ENCODE peak calls at places on chromosomes 7 and 10, in seven cellular contexts. K, U, J, C, F, I and E are unnamed samples.

GRCh38 chr10:97596101-97597055 is 6.9 kb downstream of the C10orf62 start:
- DNase-seq in J (peak; percentile 29), C (no peak), K (peak; percentile 86), I (peak; percentile 64), F (peak; percentile 68), U (peak; percentile 65), E (no peak)

GRCh38 chr7:156998988-156999610 is 11.4 kb downstream of the MNX1 start:
- DNase-seq in U (no peak), F (no peak), K (no peak), C (no peak), I (no peak), J (peak; percentile 46), E (no peak)

GRCh38 chr10:56319386-56319785 is 41.7 kb downstream of the ZWINT start:
- DNase-seq in I (no peak), J (no peak), K (peak; percentile 76), U (no peak), F (no peak), C (no peak), E (peak; percentile 57)

GRCh38 chr7:133360201-133360600 is 107.3 kb downstream of the EXOC4 start:
- DNase-seq in K (no peak), I (no peak), J (no peak), F (no peak), U (no peak), C (no peak), E (no peak)

GRCh38 chr7:110943686-110944350 is 147.1 kb upstream of the LRRN3 start:
- DNase-seq in F (no peak), K (peak; percentile 76), I (no peak), U (no peak), C (no peak), J (peak; percentile 43), E (no peak)

GRCh38 chr7:30761214-30762156 is 9.6 kb downstream of the INMT start:
- DNase-seq in K (no peak), J (no peak), I (no peak), F (no peak), C (no peak), U (no peak), E (no peak)

GRCh38 chr7:84701524-84702306 is 485.1 kb downstream of the SEMA3D start:
- DNase-seq in J (no peak), I (peak; percentile 12), U (peak; percentile 94), C (no peak), K (peak; percentile 98), F (peak; percentile 53), E (no peak)

GRCh38 chr10:80493482-80494021 is 39.4 kb downstream of the TSPAN14 start:
- DNase-seq in C (no peak), F (no peak), I (peak; percentile 89), K (no peak), U (no peak), J (no peak), E (no peak)

GRCh38 chr7:12687213-12688171 is at the start of gene ARL4A:
- DNase-seq in U (peak; percentile 96), C (peak; percentile 94), F (peak; percentile 98), K (peak; percentile 98), J (peak; percentile 98), I (peak; percentile 98), E (peak; percentile 47)

GRCh38 chr10:70558871-70559810 is 43.4 kb downstream of the PRF1 start:
- DNase-seq in F (peak; percentile 52), K (peak; percentile 34), C (no peak), I (peak; percentile 48), J (peak; percentile 75), U (peak; percentile 65), E (no peak)

GRCh38 chr7:4689668-4690067 is 7.6 kb downstream of the FOXK1 start:
- DNase-seq in I (no peak), U (no peak), C (no peak), K (no peak), F (no peak), J (no peak), E (no peak)

GRCh38 chr7:129664029-129665012 is 52.8 kb downstream of the NRF1 start:
- DNase-seq in K (peak; percentile 83), I (peak; percentile 42), U (peak; percentile 45), J (peak; percentile 79), C (no peak), F (peak; percentile 68), E (peak; percentile 11)

GRCh38 chr10:75651452-75651851 is 220.0 kb downstream of the LRMDA start:
- DNase-seq in K (no peak), C (peak; percentile 13), F (no peak), I (peak; percentile 13), U (peak; percentile 15), J (no peak), E (no peak)

GRCh38 chr7:2006921-2007381 is 225.8 kb downstream of the MAD1L1 start:
- DNase-seq in J (no peak), I (no peak), F (no peak), K (no peak), C (no peak), U (no peak), E (no peak)

GRCh38 chr10:107618461-107619093 is 454.1 kb upstream of the SORCS1 start:
- DNase-seq in C (no peak), I (no peak), K (no peak), J (no peak), U (no peak), F (no peak), E (no peak)

GRCh38 chr10:71985542-71986250 is 21.5 kb downstream of the CHST3 start:
- DNase-seq in K (peak; percentile 69), F (no peak), I (no peak), C (no peak), U (no peak), J (no peak), E (peak; percentile 73)

GRCh38 chr10:14674376-14675050 is 100.2 kb downstream of the FAM107B start:
- DNase-seq in J (no peak), C (no peak), U (no peak), I (no peak), K (no peak), F (no peak), E (no peak)

DNA sequence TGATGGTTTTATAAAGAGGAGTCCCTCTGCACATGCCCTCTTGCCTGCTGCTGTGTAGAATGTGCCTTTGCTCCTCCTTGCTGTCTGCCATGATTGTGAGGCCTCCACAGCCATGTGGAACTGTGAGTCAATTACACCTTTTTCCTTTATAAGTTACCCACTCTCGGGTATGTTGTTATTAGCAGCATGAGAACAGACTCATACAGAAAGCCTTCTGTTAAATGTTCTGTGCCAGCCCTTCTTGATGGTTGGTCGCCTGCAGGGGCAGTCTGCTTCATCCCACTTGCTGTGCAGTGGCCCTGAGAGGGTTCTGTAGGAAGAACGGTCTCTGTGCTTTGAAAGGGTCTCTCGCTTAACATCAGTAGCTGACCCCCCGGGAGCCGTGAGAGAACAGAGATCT is 248.9 kb upstream of the IGFBP3 start:
- DNase-seq in F (no peak), J (no peak), K (no peak), U (no peak), C (no peak), I (no peak), E (no peak)
- TF ChIP-seq RAD21 in F (no peak), J (no peak), K (no peak), U (no peak), C (no peak), I (no peak), E (no peak)

GRCh38 chr7:28169166-28169713 is 11.4 kb downstream of the JAZF1 start:
- DNase-seq in U (no peak), F (no peak), C (no peak), K (peak; percentile 73), I (no peak), J (no peak), E (no peak)
- TF ChIP-seq RAD21 in U (no peak), F (no peak), C (no peak), K (no peak), I (no peak), J (no peak), E (no peak)

GRCh38 chr7:86999737-87000136 is 59.7 kb downstream of the ELAPOR2 start:
- DNase-seq in J (no peak), F (no peak), K (no peak), C (no peak), U (no peak), I (no peak), E (no peak)

GRCh38 chr7:87000344-87000743 is 59.1 kb downstream of the ELAPOR2 start:
- DNase-seq in I (no peak), K (no peak), U (no peak), C (no peak), J (no peak), F (no peak), E (no peak)

GRCh38 chr7:87004956-87005355 is 54.5 kb downstream of the ELAPOR2 start:
- DNase-seq in K (no peak), F (no peak), I (no peak), J (no peak), C (no peak), U (no peak), E (no peak)

GRCh38 chr7:87003872-87004798 is 55.3 kb downstream of the ELAPOR2 start:
- DNase-seq in K (no peak), U (no peak), F (no peak), I (no peak), C (no peak), J (peak; percentile 43), E (no peak)

GRCh38 chr7:87001214-87001613 is 58.2 kb downstream of the ELAPOR2 start:
- DNase-seq in U (no peak), J (no peak), I (no peak), K (no peak), C (no peak), F (no peak), E (no peak)
- TF ChIP-seq RAD21 in U (no peak), J (no peak), I (no peak), K (no peak), C (no peak), F (no peak), E (no peak)

GRCh38 chr10:131974034-131974817 is 7.5 kb downstream of the BNIP3 start:
- DNase-seq in I (no peak), C (no peak), U (no peak), K (no peak), J (no peak), F (no peak), E (no peak)

GRCh38 chr10:131971591-131971990 is 10.1 kb downstream of the BNIP3 start:
- DNase-seq in J (no peak), U (no peak), I (no peak), C (no peak), F (no peak), K (no peak), E (no peak)

GRCh38 chr10:131975003-131975402 is 6.7 kb downstream of the BNIP3 start:
- DNase-seq in J (no peak), U (no peak), F (no peak), K (peak; percentile 48), I (no peak), C (no peak), E (no peak)

GRCh38 chr10:131972474-131973071 is 9.2 kb downstream of the BNIP3 start:
- DNase-seq in C (no peak), I (no peak), K (peak; percentile 36), U (no peak), F (no peak), J (peak; percentile 77), E (no peak)

DNA sequence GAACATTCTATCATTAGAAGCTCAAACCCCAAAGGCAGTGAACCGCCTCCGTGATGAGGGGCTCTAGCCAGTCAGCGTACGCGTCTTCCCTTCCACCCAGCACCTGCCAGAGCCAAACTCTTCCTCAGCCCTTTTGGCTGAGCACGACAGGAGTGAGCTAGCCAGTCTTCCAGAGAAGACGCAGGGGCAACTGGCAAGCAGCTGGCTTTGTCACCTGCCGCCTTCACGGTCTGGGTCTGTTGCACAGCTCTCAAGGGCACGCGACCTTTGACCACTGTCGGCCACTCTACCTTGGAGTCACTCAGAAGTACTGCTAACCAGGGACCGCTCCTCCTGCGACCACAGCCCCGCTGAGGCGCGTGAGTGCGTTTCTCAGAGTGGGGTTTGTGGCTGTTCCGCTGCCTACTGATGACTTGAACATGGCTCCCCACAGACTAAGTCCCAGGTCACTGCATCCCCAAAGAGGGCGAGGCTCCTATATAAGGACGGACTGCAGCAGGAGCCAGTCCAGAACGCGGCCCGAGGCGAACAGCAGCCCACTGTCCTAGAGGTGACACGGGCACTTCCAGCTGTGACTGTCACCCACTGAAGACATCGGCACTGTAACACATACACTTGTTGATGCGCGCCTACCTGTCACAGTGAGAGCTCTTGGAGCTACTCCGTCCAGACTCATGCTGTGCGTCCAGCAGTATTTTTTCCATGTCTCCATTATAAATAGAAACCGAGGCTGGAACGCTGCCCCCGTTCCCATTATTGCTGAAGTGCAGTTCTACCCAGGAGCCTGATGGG is 8.4 kb downstream of the BNIP3 start:
- DNase-seq in J (no peak), K (no peak), U (no peak), F (no peak), C (no peak), I (no peak), E (no peak)
- TF ChIP-seq RAD21 in J (no peak), K (no peak), U (no peak), F (no peak), C (no peak), I (no peak), E (no peak)